ENCODE peak calls at places on chromosomes 12 and 14, in six cellular contexts. T, Z, E, K, L and J are unnamed samples.

GRCh38 chr14:103108749-103109207 is 14.3 kb downstream of the EXOC3L4 start:
- DNase-seq in T (no peak), Z (peak), E (no peak), K (peak), L (no peak), J (no peak)

GRCh38 chr14:54829486-54830224 is 73.0 kb downstream of the GCH1 start:
- DNase-seq in T (no peak), Z (no peak), E (no peak), K (no peak), L (no peak), J (no peak)

GRCh38 chr12:48681416-48681737 is 661 bp downstream of the KANSL2 start:
- DNase-seq in T (no peak), Z (no peak), E (peak), K (peak), L (no peak), J (no peak)

GRCh38 chr14:99318091-99318958 is 46.3 kb upstream of the BCL11B start:
- DNase-seq in T (no peak), Z (peak), E (peak), K (no peak), L (peak), J (no peak)

GRCh38 chr12:97767347-97767746 is 304.7 kb downstream of the RMST start:
- DNase-seq in T (no peak), Z (no peak), E (no peak), K (no peak), L (no peak), J (no peak)

GRCh38 chr12:52637299-52637698 is 14.7 kb downstream of the KRT2 start:
- DNase-seq in T (peak), Z (no peak), E (no peak), K (no peak), L (no peak), J (no peak)

GRCh38 chr14:70317091-70317968 is 42.2 kb downstream of the COX16 start:
- DNase-seq in T (no peak), Z (no peak), E (no peak), K (no peak), L (no peak), J (no peak)

GRCh38 chr12:101485015-101485414 is 9.9 kb downstream of the SPIC start:
- DNase-seq in T (no peak), Z (no peak), E (no peak), K (no peak), L (no peak), J (no peak)